ENCODE peak calls at places on chromosome 4, in five cellular contexts. B is left ventricle myocardium inferior, K is esophagus muscularis mucosa, Q is vagina, J is A549. N is an unnamed sample.

GRCh38 chr4:168197926-168198325 is 105.6 kb downstream of the ANXA10 start:
- DNase-seq in Q (no peak), K (no peak), B (no peak), J (no peak), N (no peak)

GRCh38 chr4:129246850-129247542 is 151.0 kb downstream of the C4orf33 start:
- DNase-seq in J (no peak), Q (no peak), B (no peak), K (no peak), N (no peak)

GRCh38 chr4:175252642-175253041 is 334.5 kb downstream of the ADAM29 start:
- DNase-seq in B (no peak), Q (no peak), K (no peak), J (no peak), N (no peak)

GRCh38 chr4:69999420-69999819 is 3.7 kb downstream of the STATH start:
- DNase-seq in J (no peak), B (no peak), K (no peak), Q (no peak), N (no peak)

GRCh38 chr4:1022739-1023066 is 11.3 kb downstream of the FGFRL1 start:
- DNase-seq in K (no peak), B (no peak), Q (no peak), J (no peak), N (no peak)

GRCh38 chr4:151227731-151228130 is 49.2 kb upstream of the PRSS48 start:
- DNase-seq in Q (no peak), K (peak; percentile 84), B (peak; percentile 58), J (no peak), N (no peak)

GRCh38 chr4:38675167-38676121 is 11.4 kb downstream of the KLF3 start:
- DNase-seq in K (peak; percentile 94), Q (no peak), B (peak; percentile 58), J (peak; percentile 36), N (peak; percentile 78)

GRCh38 chr4:13706130-13706529 is 78.6 kb upstream of the BOD1L1 start:
- DNase-seq in Q (no peak), K (no peak), J (no peak), B (peak; percentile 16), N (no peak)

GRCh38 chr4:183876268-183876934 is 28.7 kb upstream of the STOX2 start:
- DNase-seq in K (peak; percentile 84), Q (no peak), B (peak; percentile 83), J (no peak), N (no peak)

GRCh38 chr4:156838761-156839160 is 132.8 kb downstream of the PDGFC start:
- DNase-seq in K (no peak), B (no peak), Q (no peak), J (no peak), N (no peak)

GRCh38 chr4:139267301-139267700 is 12.7 kb downstream of the MGARP start:
- DNase-seq in Q (no peak), B (no peak), J (no peak), K (no peak), N (no peak)

GRCh38 chr4:23162275-23162674 is 469.5 kb downstream of the GBA3 start:
- DNase-seq in Q (no peak), J (no peak), K (no peak), B (no peak), N (no peak)

GRCh38 chr4:37812713-37813112 is 13.8 kb upstream of the PGM2 start:
- DNase-seq in B (no peak), J (peak; percentile 8), K (peak; percentile 10), Q (no peak), N (no peak)

GRCh38 chr4:1406416-1406945 is at the start of gene NKX1-1:
- DNase-seq in B (no peak), J (no peak), K (no peak), Q (no peak), N (no peak)

GRCh38 chr4:6781113-6781512 is 1.4 kb upstream of the KIAA0232 start:
- DNase-seq in B (peak; percentile 61), Q (no peak), J (no peak), K (no peak), N (no peak)

GRCh38 chr4:134276476-134276875 is 74.9 kb upstream of the PABPC4L start:
- DNase-seq in K (no peak), B (no peak), Q (no peak), J (no peak), N (no peak)

GRCh38 chr4:124144302-124144701 is 568.2 kb downstream of the ANKRD50 start:
- DNase-seq in J (no peak), B (no peak), K (no peak), Q (no peak), N (no peak)

GRCh38 chr4:129355529-129355928 is 259.6 kb downstream of the C4orf33 start:
- DNase-seq in B (no peak), K (no peak), J (no peak), Q (no peak), N (no peak)

GRCh38 chr4:90127706-90128345 is 632 bp downstream of the CCSER1 start:
- DNase-seq in K (no peak), B (peak; percentile 19), Q (no peak), J (no peak), N (no peak)

GRCh38 chr4:113440366-113440765 is 321.2 kb downstream of the CAMK2D start:
- DNase-seq in B (no peak), K (no peak), Q (no peak), J (no peak), N (no peak)

GRCh38 chr4:175791221-175791620 is 20.8 kb downstream of the GPM6A start:
- DNase-seq in K (no peak), B (no peak), Q (no peak), J (no peak), N (no peak)

GRCh38 chr4:144687466-144687865 is 41.5 kb downstream of the HHIP start:
- DNase-seq in K (no peak), B (no peak), J (no peak), Q (no peak), N (no peak)

GRCh38 chr4:99949034-99949998 is 759 bp downstream of the H2AZ1 start:
- DNase-seq in K (peak; percentile 96), B (peak; percentile 82), Q (no peak), J (no peak), N (peak; percentile 72)
- TF ChIP-seq CTCF in K (peak; percentile 84), B (peak; percentile 91), Q (peak; percentile 70), J (peak; percentile 59), N (peak; percentile 81)

GRCh38 chr4:75285837-75286236 is 228.4 kb downstream of the RCHY1 start:
- DNase-seq in Q (no peak), J (no peak), K (no peak), B (no peak), N (no peak)

GRCh38 chr4:75287738-75288517 is 226.3 kb downstream of the RCHY1 start:
- DNase-seq in K (no peak), J (no peak), B (no peak), Q (no peak), N (no peak)

DNA sequence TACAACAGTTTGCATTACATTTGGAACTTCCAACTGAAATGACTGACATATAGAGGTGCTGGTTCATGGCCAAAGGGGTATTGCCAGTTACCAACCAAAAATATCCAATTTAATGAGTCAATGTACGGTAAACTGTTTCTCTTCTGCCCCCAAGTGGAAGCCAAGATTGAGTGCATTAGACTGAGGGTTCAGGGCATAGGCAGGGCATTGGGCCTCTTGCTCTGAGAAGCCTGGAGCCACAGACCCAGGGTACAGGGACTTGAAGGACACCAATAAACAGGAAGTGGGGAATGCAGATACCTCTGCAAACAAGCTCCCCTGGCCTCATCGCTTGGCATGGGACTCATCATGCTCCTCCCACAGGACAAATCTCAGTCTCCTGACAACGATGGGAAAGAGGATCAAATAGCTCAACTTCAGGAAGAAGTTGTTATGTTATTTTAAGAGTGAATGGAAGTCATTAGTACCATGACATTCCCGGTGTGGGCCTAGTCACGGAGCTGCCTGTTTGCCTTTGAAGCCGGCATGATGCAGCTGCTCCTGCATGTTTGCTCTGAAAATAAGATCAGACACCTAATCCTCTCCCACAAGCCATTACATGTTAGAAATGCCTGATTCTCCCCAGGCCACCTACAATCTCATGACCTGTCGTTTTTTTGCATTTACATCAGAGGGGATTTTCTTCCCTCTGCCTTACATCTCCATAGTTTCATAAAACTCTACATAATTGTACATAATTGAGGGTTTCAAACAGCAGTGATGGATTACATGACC is 224.2 kb downstream of the RCHY1 start:
- DNase-seq in Q (no peak), B (no peak), J (no peak), K (no peak), N (no peak)
- TF ChIP-seq CTCF in Q (no peak), B (peak; percentile 49), J (no peak), K (no peak), N (no peak)

GRCh38 chr4:87853108-87853507 is 20.3 kb downstream of the MEPE start:
- DNase-seq in B (no peak), K (no peak), Q (no peak), J (peak; percentile 15), N (no peak)
- TF ChIP-seq CTCF in B (peak; percentile 65), K (peak; percentile 39), Q (no peak), J (peak; percentile 60), N (peak; percentile 39)

GRCh38 chr4:185592438-185592837 is 57.1 kb upstream of the PDLIM3 start:
- DNase-seq in Q (no peak), K (no peak), J (no peak), B (no peak), N (no peak)

GRCh38 chr4:185591679-185592141 is 56.4 kb upstream of the PDLIM3 start:
- DNase-seq in Q (no peak), B (no peak), K (no peak), J (no peak), N (no peak)

GRCh38 chr4:185590982-185591381 is 55.7 kb upstream of the PDLIM3 start:
- DNase-seq in Q (no peak), J (no peak), K (no peak), B (no peak), N (no peak)

GRCh38 chr4:185589067-185589844 is 53.9 kb upstream of the PDLIM3 start:
- DNase-seq in K (no peak), J (no peak), B (no peak), Q (no peak), N (no peak)

DNA sequence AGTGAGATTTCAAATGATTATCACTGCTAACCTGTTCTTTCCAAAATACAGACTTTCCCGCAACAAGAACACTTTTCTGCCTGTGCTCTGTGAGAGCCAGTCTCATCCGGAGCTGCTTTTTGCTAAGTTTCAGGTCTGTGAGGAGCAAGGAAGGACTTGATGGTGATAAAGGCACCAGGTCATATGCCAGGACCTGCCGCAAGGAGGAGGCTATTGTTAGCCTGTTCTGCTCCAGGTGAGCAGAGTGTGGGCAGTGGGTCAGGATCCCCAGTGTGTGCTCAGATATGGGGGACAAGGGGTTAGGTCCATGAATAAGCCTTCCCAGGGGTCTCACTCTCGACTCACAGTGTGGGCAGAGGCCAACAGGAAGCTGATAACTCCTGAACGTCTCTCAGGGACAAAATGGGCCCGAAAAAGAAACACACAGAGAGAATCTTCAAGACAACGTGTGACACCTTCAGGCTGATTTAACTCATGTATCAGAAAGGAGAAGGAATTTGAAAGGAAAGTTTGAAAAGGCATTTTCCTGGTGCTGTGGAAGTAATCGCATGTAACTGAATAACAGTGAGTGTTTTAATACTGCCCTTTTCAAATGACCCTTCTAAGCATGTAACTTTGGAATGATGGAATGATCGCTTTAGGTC is 57.7 kb upstream of the PDLIM3 start:
- DNase-seq in J (no peak), Q (no peak), K (no peak), B (no peak), N (no peak)
- TF ChIP-seq CTCF in J (no peak), Q (no peak), K (peak; percentile 43), B (no peak), N (no peak)

GRCh38 chr4:150199056-150199455 is 120.8 kb downstream of the DCLK2 start:
- DNase-seq in Q (no peak), K (peak; percentile 50), B (no peak), J (no peak), N (no peak)
- TF ChIP-seq CTCF in Q (no peak), K (no peak), B (no peak), J (no peak), N (no peak)

GRCh38 chr4:185656467-185656890 is 121.2 kb upstream of the PDLIM3 start:
- DNase-seq in B (peak; percentile 47), J (no peak), K (no peak), Q (no peak), N (no peak)
- TF ChIP-seq CTCF in B (peak; percentile 59), J (no peak), K (peak; percentile 66), Q (no peak), N (no peak)

GRCh38 chr4:8108261-8108660 is 50.4 kb downstream of the ABLIM2 start:
- DNase-seq in Q (no peak), J (no peak), B (no peak), K (no peak), N (no peak)
- TF ChIP-seq CTCF in Q (no peak), J (no peak), B (no peak), K (no peak), N (no peak)

N was measured in natural killer cell.